ENCODE peak calls at places on chromosomes 3 and 15, in ten cellular contexts. K is cardiac muscle cell, R is GM13976, N is GM10248, Y is brain microvascular endothelial cell, W is SK-N-SH, I is choroid plexus epithelial cell, P is GM23338, Q is epithelial cell of esophagus, U is fibroblast of mammary gland. A is an unnamed sample.

GRCh38 chr3:72234394-72234793 is 449.4 kb upstream of the PROK2 start:
- DNase-seq in Y (no peak), I (peak; percentile 76), P (no peak), N (no peak), K (no peak), U (peak; percentile 91), Q (peak; percentile 35), W (no peak), R (no peak), A (peak; percentile 77)

GRCh38 chr15:87949214-87949933 is 307.2 kb downstream of the NTRK3 start:
- DNase-seq in P (no peak), K (no peak), I (peak; percentile 18), N (no peak), W (no peak), R (no peak), U (no peak), Q (no peak), Y (no peak), A (no peak)

GRCh38 chr15:62419206-62419605 is 254.1 kb upstream of the C2CD4B start:
- DNase-seq in Y (no peak), P (no peak), K (no peak), R (no peak), Q (no peak), U (no peak), W (no peak), I (no peak), N (no peak), A (no peak)

GRCh38 chr3:169966951-169967915 is 626 bp downstream of the SEC62 start:
- DNase-seq in Q (peak; percentile 66), R (no peak), U (peak; percentile 67), Y (peak; percentile 26), P (peak; percentile 72), I (peak; percentile 66), K (peak; percentile 80), N (no peak), W (peak; percentile 80), A (peak; percentile 39)

GRCh38 chr15:73709241-73709640 is 25.1 kb downstream of the CD276 start:
- DNase-seq in Y (no peak), R (no peak), I (no peak), N (no peak), Q (no peak), U (no peak), P (no peak), K (no peak), W (no peak), A (no peak)

GRCh38 chr15:53458736-53459135 is 300.7 kb downstream of the WDR72 start:
- DNase-seq in R (no peak), Q (no peak), Y (no peak), U (no peak), P (no peak), K (no peak), I (no peak), N (no peak), W (no peak), A (no peak)

GRCh38 chr3:11306815-11307589 is 34.8 kb downstream of the ATG7 start:
- DNase-seq in Y (peak; percentile 59), N (no peak), R (no peak), W (no peak), P (no peak), Q (no peak), I (peak; percentile 67), K (peak; percentile 26), U (no peak), A (no peak)

GRCh38 chr15:40097968-40098476 is 10.7 kb downstream of the BMF start:
- DNase-seq in Q (no peak), U (no peak), P (peak; percentile 52), Y (no peak), N (no peak), I (no peak), W (no peak), K (no peak), R (no peak), A (no peak)

GRCh38 chr15:66886686-66887273 is 178.6 kb upstream of the SMAD3 start:
- DNase-seq in W (no peak), Q (no peak), K (no peak), Y (no peak), N (no peak), I (no peak), R (no peak), P (no peak), U (no peak), A (no peak)

GRCh38 chr3:101518421-101518871 is 5.4 kb upstream of the SENP7 start:
- DNase-seq in Y (no peak), Q (peak; percentile 95), N (peak; percentile 65), P (no peak), K (no peak), I (peak; percentile 10), W (no peak), U (peak; percentile 22), R (peak; percentile 63), A (peak; percentile 59)

GRCh38 chr15:89329329-89330084 is 5.1 kb downstream of the POLG start:
- DNase-seq in I (no peak), R (no peak), Y (no peak), P (no peak), N (no peak), U (no peak), Q (no peak), K (no peak), W (no peak), A (no peak)

GRCh38 chr3:48013288-48013980 is 2.8 kb downstream of the MAP4 start:
- DNase-seq in Y (peak; percentile 78), W (no peak), K (peak; percentile 77), U (peak; percentile 84), I (peak; percentile 81), P (no peak), R (no peak), N (no peak), Q (peak; percentile 65), A (peak; percentile 61)

GRCh38 chr15:96768435-96768789 is 437.9 kb downstream of the NR2F2 start:
- DNase-seq in Y (no peak), K (no peak), R (no peak), I (no peak), U (no peak), P (no peak), Q (no peak), W (no peak), N (no peak), A (no peak)

GRCh38 chr3:188507244-188507720 is 353.3 kb downstream of the LPP start:
- DNase-seq in U (peak; percentile 91), I (peak; percentile 98), N (no peak), P (peak; percentile 49), R (no peak), Q (peak; percentile 15), Y (peak; percentile 89), W (no peak), K (peak; percentile 25), A (peak; percentile 59)

GRCh38 chr3:57949344-57949743 is 58.9 kb upstream of the FLNB start:
- DNase-seq in P (no peak), Y (no peak), W (no peak), R (no peak), I (no peak), K (no peak), U (no peak), Q (no peak), N (no peak), A (no peak)

DNA sequence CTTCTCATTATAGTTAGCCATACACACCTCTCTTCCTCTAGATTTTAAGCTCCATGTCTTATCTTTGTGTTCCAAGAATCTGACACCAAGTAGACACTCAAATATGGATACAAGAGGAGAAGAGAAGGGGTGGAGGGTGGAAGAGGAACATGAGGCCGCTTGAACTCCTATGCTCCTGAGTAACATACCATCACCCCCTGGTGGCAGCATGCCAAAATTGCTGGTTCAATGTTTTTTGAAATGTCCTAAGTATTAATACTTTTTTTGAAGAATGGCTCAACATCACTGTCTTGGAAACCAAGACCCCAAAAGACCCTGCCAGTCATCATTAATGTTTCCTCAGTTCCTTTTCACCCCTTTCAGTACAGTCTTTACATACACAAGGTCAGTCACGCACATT is 71.8 kb upstream of the HACD2 start:
- DNase-seq in P (peak; percentile 57), Q (no peak), K (no peak), U (no peak), N (no peak), R (no peak), I (no peak), Y (no peak), W (no peak), A (no peak)
- TF ChIP-seq CTCF in P (peak; percentile 73), Q (no peak), K (no peak), U (peak; percentile 1), N (no peak), R (no peak), I (peak; percentile 31), Y (peak; percentile 46), W (peak; percentile 38), A (no peak)

DNA sequence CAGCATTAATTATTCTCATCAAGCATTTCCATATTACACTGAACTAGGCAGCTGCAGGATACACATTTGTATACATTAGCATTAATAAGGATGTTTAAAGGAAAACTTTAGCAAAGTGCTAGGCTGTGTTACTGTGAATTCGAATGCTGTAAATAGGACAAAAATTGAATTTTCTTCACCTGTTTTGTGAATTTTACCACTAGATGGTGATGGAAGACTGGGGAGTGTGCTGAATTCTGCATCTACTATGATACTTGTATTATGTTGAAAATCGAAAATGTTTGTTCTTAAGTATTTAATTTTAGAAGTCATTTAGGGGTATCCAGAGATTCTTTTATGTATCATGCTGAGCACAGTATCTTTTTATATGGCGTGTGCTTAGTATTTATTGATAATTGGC is 12.3 kb upstream of the P2RY14 start:
- DNase-seq in R (no peak), W (peak; percentile 6), K (no peak), I (peak; percentile 80), N (peak; percentile 13), P (no peak), U (peak; percentile 60), Y (no peak), Q (peak; percentile 39), A (peak; percentile 56)
- TF ChIP-seq CTCF in R (no peak), W (peak; percentile 77), K (peak; percentile 49), I (peak; percentile 68), N (peak; percentile 27), P (peak; percentile 50), U (peak; percentile 62), Y (peak; percentile 53), Q (peak; percentile 54), A (peak; percentile 75)

GRCh38 chr3:185606191-185606590 is 20.1 kb downstream of the SENP2 start:
- DNase-seq in I (no peak), Y (no peak), R (no peak), Q (no peak), U (no peak), P (no peak), W (no peak), K (no peak), N (no peak), A (no peak)

GRCh38 chr3:185605566-185605965 is 19.5 kb downstream of the SENP2 start:
- DNase-seq in Y (no peak), Q (no peak), K (no peak), N (no peak), R (no peak), I (no peak), W (no peak), P (no peak), U (no peak), A (no peak)
- TF ChIP-seq CTCF in Y (no peak), Q (no peak), K (no peak), N (no peak), R (no peak), I (no peak), W (no peak), P (no peak), U (no peak), A (no peak)

DNA sequence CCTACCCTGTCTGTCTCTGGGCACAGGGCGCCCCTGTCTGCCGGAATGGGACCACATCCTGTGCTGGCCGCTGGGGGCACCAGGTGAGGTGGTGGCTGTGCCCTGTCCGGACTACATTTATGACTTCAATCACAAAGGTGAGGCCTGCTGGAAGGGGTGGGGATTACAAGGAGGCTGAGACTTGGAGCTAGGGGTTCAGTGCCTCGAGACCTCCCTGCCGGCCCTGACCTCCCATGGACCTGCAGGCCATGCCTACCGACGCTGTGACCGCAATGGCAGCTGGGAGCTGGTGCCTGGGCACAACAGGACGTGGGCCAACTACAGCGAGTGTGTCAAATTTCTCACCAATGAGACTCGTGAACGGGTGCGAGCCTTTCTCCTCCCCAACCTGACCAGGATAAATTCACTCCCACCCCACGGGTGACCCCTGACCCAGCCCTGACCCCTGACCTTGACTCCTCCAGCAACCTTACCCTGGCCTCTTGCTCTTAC is 20.4 kb downstream of the PTH1R start:
- DNase-seq in Y (no peak), K (no peak), R (no peak), P (peak; percentile 59), N (no peak), I (no peak), Q (no peak), W (no peak), U (no peak), A (no peak)
- TF ChIP-seq CTCF in Y (peak; percentile 12), K (no peak), R (no peak), P (peak; percentile 45), N (no peak), I (no peak), Q (no peak), W (no peak), U (no peak), A (no peak)